ENCODE peak calls at places on chromosomes 7 and 10, in five cellular contexts. A is right lobe of liver, E is IMR-90, C is uterus, K is HCT116. T is an unnamed sample.

GRCh38 chr7:54969190-54969967 is 49.4 kb upstream of the EGFR start:
- DNase-seq in A (no peak), E (peak; percentile 17), C (no peak), K (no peak), T (no peak)

GRCh38 chr7:55964802-55965470 is 551 bp downstream of the NIPSNAP2 start:
- DNase-seq in A (peak; percentile 95), E (peak; percentile 19), C (peak; percentile 71), K (peak; percentile 13), T (peak; percentile 92)

GRCh38 chr10:93468532-93469213 is 13.5 kb downstream of the MYOF start:
- DNase-seq in A (no peak), E (peak; percentile 94), C (peak; percentile 50), K (peak; percentile 89), T (peak; percentile 60)

GRCh38 chr10:75450062-75450429 is 18.6 kb downstream of the LRMDA start:
- DNase-seq in A (no peak), E (no peak), C (no peak), K (no peak), T (no peak)

GRCh38 chr7:100865971-100866720 is 1.0 kb upstream of the TRIP6 start:
- DNase-seq in A (no peak), E (no peak), C (peak; percentile 79), K (peak; percentile 55), T (peak; percentile 94)

GRCh38 chr10:117663750-117664149 is 121.2 kb downstream of the EMX2 start:
- DNase-seq in A (no peak), E (peak; percentile 28), C (no peak), K (peak; percentile 33), T (no peak)

GRCh38 chr7:57868771-57869483 is 418.9 kb downstream of the ZNF716 start:
- DNase-seq in A (peak; percentile 74), E (no peak), C (no peak), K (no peak), T (peak; percentile 73)

GRCh38 chr7:67940400-67940799 is 943.8 kb downstream of the TYW1 start:
- DNase-seq in A (no peak), E (no peak), C (no peak), K (no peak), T (no peak)

GRCh38 chr10:122057841-122058240 is 68.9 kb downstream of the TACC2 start:
- DNase-seq in A (no peak), E (no peak), C (no peak), K (no peak), T (no peak)

GRCh38 chr10:84026821-84027257 is 112.5 kb upstream of the GHITM start:
- DNase-seq in A (no peak), E (peak; percentile 1), C (no peak), K (peak; percentile 7), T (no peak)

GRCh38 chr10:101073631-101074030 is 11.8 kb downstream of the KAZALD1 start:
- DNase-seq in A (no peak), E (no peak), C (no peak), K (no peak), T (no peak)

GRCh38 chr10:103852189-103852711 is 3.1 kb downstream of the SH3PXD2A start:
- DNase-seq in A (no peak), E (peak; percentile 52), C (peak; percentile 54), K (no peak), T (no peak)

GRCh38 chr7:110856704-110857103 is 234.2 kb upstream of the LRRN3 start:
- DNase-seq in A (no peak), E (peak; percentile 50), C (no peak), K (no peak), T (no peak)

GRCh38 chr10:24344279-24344678 is 135.3 kb downstream of the KIAA1217 start:
- DNase-seq in A (no peak), E (peak; percentile 98), C (no peak), K (no peak), T (no peak)

GRCh38 chr10:29023678-29024077 is 265.2 kb upstream of the LYZL1 start:
- DNase-seq in A (no peak), E (no peak), C (no peak), K (no peak), T (no peak)

GRCh38 chr10:1420663-1421362 is 316.5 kb downstream of the ADARB2 start:
- DNase-seq in A (no peak), E (no peak), C (no peak), K (peak; percentile 40), T (no peak)

GRCh38 chr10:1424648-1425047 is 312.7 kb downstream of the ADARB2 start:
- DNase-seq in A (no peak), E (no peak), C (no peak), K (no peak), T (no peak)

GRCh38 chr10:1423676-1424253 is 313.6 kb downstream of the ADARB2 start:
- DNase-seq in A (no peak), E (no peak), C (no peak), K (no peak), T (no peak)

GRCh38 chr10:1419796-1420429 is 317.4 kb downstream of the ADARB2 start:
- DNase-seq in A (no peak), E (no peak), C (no peak), K (no peak), T (no peak)

DNA sequence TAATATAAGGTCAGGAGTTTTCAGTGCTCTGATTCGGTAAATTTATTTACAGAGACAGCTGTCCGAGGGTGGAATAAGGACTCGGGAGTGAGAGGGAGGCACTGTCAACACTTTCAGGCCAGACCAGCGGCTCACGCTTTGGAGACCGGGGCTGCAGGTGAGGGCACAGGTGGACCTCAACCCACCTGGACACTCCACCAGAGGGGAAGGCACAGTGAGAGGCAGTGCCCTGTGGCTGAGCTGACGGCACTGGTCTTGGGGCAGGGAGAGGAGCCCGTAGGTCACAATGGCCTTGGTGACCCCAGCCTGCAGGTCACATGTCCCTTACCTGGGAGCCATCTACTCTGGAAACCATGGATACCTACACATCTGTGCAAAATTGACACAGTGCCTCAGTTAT is 315.1 kb downstream of the ADARB2 start:
- DNase-seq in A (no peak), E (no peak), C (no peak), K (no peak), T (no peak)
- H3K27me3 ChIP-seq in A (peaks cover 24% of the 10 kb centered on the region), E (no peaks in the 10 kb centered on the region), C (no peaks in the 10 kb centered on the region), K (peaks cover 24% of the 10 kb centered on the region), T (no peaks in the 10 kb centered on the region)

GRCh38 chr10:80165173-80165572 is 32.6 kb downstream of the PLAC9 start:
- DNase-seq in A (no peak), E (peak; percentile 67), C (no peak), K (no peak), T (peak; percentile 71)

GRCh38 chr10:80168111-80168511 is 35.6 kb downstream of the PLAC9 start:
- DNase-seq in A (no peak), E (no peak), C (no peak), K (no peak), T (no peak)

GRCh38 chr10:80168679-80169380 is 36.3 kb downstream of the PLAC9 start:
- DNase-seq in A (no peak), E (peak; percentile 47), C (no peak), K (no peak), T (no peak)

GRCh38 chr10:80167471-80167870 is 34.9 kb downstream of the PLAC9 start:
- DNase-seq in A (no peak), E (no peak), C (no peak), K (no peak), T (no peak)

DNA sequence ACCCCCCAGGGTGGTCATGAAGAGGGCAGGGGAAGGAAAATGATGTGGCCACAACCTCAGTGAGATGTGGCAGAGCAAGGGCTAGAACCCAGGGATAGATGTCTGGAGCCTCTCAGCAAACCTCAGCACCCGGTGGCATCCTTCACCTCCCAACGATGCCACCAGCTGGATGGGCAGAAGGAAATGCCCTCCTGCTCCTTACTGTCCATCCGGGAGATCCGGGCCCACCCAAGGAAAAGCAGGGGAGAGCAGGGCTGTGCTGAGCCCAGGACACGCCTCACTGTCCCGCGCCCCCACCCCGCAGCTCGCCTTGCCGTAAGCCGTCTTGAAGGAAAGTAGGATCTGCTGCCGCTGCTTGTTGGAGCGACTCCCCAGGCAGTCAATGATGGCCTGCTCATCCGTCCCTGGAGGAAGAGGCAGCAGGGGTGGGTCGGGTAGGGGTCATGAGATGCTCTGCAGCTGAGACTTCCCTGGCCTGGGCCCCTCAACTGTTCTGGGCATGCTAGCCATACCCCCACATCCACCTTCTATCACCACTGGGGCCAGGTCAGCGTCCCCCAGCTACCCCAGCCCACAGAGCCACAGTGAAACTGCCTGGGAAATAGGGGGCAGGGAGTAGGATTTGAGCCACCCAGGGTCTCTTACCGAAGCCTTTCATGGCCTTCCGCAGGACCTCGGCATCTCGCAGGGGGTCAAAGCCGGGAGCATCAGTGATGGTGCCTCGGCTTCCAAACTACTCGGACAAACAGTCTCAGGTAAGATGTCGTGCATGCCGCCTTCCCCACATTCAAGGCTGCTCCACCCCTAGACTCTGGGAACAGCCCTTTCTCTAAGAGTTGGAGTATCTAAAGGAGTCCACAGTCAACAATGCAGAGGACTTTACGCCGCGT is 34.3 kb downstream of the PLAC9 start:
- DNase-seq in A (no peak), E (no peak), C (no peak), K (no peak), T (peak; percentile 75)
- H3K27ac ChIP-seq in A (no peak overlapping the region), E (peak overlapping the region; percentile 66), C (peak overlapping the region; percentile 53), K (no peak overlapping the region), T (no peak overlapping the region)

GRCh38 chr7:156176039-156176438 is 363.8 kb upstream of the SHH start:
- DNase-seq in A (no peak), E (no peak), C (no peak), K (no peak), T (no peak)

GRCh38 chr7:156175003-156175402 is 362.7 kb upstream of the SHH start:
- DNase-seq in A (no peak), E (no peak), C (no peak), K (no peak), T (no peak)

GRCh38 chr7:156173748-156174353 is 361.6 kb upstream of the SHH start:
- DNase-seq in A (no peak), E (no peak), C (no peak), K (no peak), T (no peak)

GRCh38 chr7:156173346-156173745 is 361.1 kb upstream of the SHH start:
- DNase-seq in A (no peak), E (no peak), C (no peak), K (no peak), T (no peak)

DNA sequence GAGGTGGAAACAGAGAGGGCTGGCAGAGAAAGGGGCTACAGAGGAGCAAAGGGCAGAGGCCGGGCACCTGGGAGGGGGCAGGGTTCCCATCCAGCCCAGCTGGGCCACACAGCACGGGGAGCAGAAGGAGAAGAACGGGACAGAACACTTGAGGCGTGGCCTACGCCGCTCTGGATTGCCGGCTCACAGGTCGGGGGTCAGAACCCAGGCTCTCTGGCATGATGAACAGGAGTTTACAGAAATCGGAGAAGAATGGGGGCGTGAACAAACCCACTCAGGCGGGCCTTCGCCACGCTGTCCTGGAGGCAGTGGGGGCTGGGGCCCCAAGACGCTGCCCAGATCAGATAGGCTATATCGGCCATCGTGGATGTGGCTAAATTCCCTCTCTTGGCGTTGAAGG is 362.2 kb upstream of the SHH start:
- DNase-seq in A (no peak), E (no peak), C (no peak), K (no peak), T (no peak)
- H3K27me3 ChIP-seq in A (no peaks in the 10 kb centered on the region), E (no peaks in the 10 kb centered on the region), C (no peaks in the 10 kb centered on the region), K (no peaks in the 10 kb centered on the region), T (no peaks in the 10 kb centered on the region)

DNA sequence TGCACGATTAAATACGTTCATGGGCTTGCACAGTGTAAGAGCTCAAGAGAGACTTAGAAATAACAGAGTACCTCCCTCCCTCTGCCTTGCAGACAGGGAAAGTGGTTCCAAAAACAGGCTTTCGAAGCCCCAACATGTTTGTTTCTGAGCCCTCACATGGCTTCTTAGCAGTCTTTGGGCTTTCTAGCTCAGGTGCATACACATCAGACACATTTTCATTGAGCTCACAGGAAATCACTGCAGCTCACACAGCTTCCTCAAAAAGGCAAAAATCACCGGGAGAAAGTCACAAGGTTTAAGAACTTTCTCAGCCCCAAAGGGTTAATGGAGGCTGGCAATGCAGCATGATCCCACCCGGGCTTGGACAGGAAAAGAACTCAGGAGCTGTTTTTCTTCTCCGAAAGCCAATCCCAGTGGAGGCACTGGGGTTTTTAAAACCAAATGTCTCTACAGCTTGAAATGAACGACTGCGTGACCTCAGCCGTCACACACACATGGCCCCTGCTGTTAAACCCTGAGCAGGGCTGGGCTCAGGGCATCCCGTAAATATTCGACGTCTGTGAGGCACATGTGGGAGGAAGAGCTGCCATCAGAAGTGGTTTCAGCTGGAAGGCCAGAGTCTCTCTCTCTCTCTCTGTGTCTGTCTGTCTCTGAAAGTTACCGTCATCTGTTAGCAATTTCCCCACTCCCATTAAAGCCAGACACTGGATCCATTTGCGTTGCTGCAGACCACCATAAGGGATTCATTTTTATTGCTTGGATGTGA is 69.7 kb downstream of the CALML3 start:
- DNase-seq in A (peak; percentile 25), E (peak; percentile 35), C (no peak), K (no peak), T (peak; percentile 38)
- H3K27ac ChIP-seq in A (no peak overlapping the region), E (no peak overlapping the region), C (peak overlapping the region; percentile 34), K (no peak overlapping the region), T (no peak overlapping the region)